ENCODE peak calls at places on chromosomes 1 and 21, in ten cellular contexts. W is testis, Z is stomach, O is tibial artery, N is sigmoid colon, B is body of pancreas, F is uterus, X is upper lobe of right lung, I is tibial nerve, M is thoracic aorta. J is an unnamed sample.

GRCh38 chr1:1421147-1421906 is at the start of gene ANKRD65:
- DNase-seq in W (no peak), O (no peak), N (no peak), I (no peak), X (peak), F (no peak), Z (no peak), B (peak), M (no peak), J (no peak)

GRCh38 chr1:160615660-160616059 is 31.2 kb downstream of the SLAMF1 start:
- DNase-seq in B (no peak), X (no peak), F (no peak), O (no peak), Z (no peak), M (no peak), W (no peak), I (no peak), N (no peak), J (no peak)

GRCh38 chr1:225875044-225875822 is 6.9 kb downstream of the TMEM63A start:
- DNase-seq in W (no peak), N (no peak), M (no peak), Z (peak), I (no peak), F (no peak), O (no peak), X (peak), B (peak), J (no peak)

GRCh38 chr1:84541679-84542078 is 32.6 kb downstream of the CTBS start:
- DNase-seq in N (no peak), X (no peak), I (no peak), O (no peak), Z (no peak), B (no peak), W (no peak), M (no peak), F (no peak), J (no peak)

GRCh38 chr1:29354511-29355098 is 118.3 kb downstream of the PTPRU start:
- DNase-seq in O (no peak), I (no peak), M (no peak), Z (no peak), N (no peak), B (no peak), W (no peak), X (peak), F (no peak), J (no peak)

GRCh38 chr1:232472485-232473041 is 157.4 kb downstream of the SIPA1L2 start:
- DNase-seq in Z (no peak), O (no peak), N (no peak), B (no peak), X (no peak), W (no peak), F (no peak), I (no peak), M (no peak), J (no peak)

GRCh38 chr1:56183151-56183550 is 396.2 kb downstream of the PLPP3 start:
- DNase-seq in I (no peak), Z (no peak), O (no peak), F (no peak), X (no peak), B (no peak), W (no peak), M (no peak), N (no peak), J (no peak)

GRCh38 chr1:218717611-218718010 is 372.5 kb downstream of the TGFB2 start:
- DNase-seq in Z (no peak), B (no peak), O (no peak), M (no peak), N (no peak), I (no peak), F (no peak), W (no peak), X (no peak), J (no peak)

GRCh38 chr21:35215870-35216269 is 166.8 kb upstream of the RUNX1 start:
- DNase-seq in W (no peak), F (no peak), N (no peak), Z (no peak), I (no peak), M (no peak), O (no peak), B (no peak), X (no peak), J (no peak)

GRCh38 chr1:186896211-186896610 is 67.5 kb downstream of the PLA2G4A start:
- DNase-seq in I (no peak), W (no peak), M (no peak), Z (no peak), O (no peak), X (no peak), B (no peak), F (no peak), N (no peak), J (no peak)

GRCh38 chr1:191804311-191804710 is 354.0 kb upstream of the RGS18 start:
- DNase-seq in N (no peak), M (no peak), F (no peak), X (no peak), B (no peak), Z (no peak), W (no peak), O (no peak), I (no peak), J (no peak)

GRCh38 chr1:45009296-45009865 is 1.7 kb downstream of the HECTD3 start:
- DNase-seq in M (no peak), Z (no peak), B (no peak), I (no peak), F (no peak), X (peak), N (no peak), W (no peak), O (no peak), J (no peak)

GRCh38 chr1:37473431-37474050 is 839 bp upstream of the ZC3H12A start:
- DNase-seq in I (no peak), N (no peak), B (peak), M (no peak), F (no peak), O (peak), W (no peak), X (no peak), Z (no peak), J (no peak)

GRCh38 chr1:53066941-53067738 is 5.1 kb downstream of the PODN start:
- DNase-seq in O (peak), N (peak), I (peak), Z (peak), F (peak), W (peak), M (no peak), X (no peak), B (peak), J (peak)

GRCh38 chr1:89351622-89352311 is 12.1 kb upstream of the GBP6 start:
- DNase-seq in Z (no peak), N (no peak), F (no peak), B (no peak), M (no peak), W (no peak), I (no peak), X (no peak), O (no peak), J (no peak)

GRCh38 chr1:223665592-223666312 is at the start of gene CAPN8:
- DNase-seq in O (no peak), W (no peak), I (no peak), B (peak), X (no peak), Z (peak), F (no peak), N (no peak), M (no peak), J (no peak)

GRCh38 chr1:183636783-183637182 is 1.2 kb upstream of the ARPC5 start:
- DNase-seq in F (no peak), W (no peak), N (no peak), M (no peak), I (no peak), B (no peak), Z (no peak), X (no peak), O (no peak), J (no peak)

GRCh38 chr1:220457982-220458381 is 70.0 kb upstream of the MARK1 start:
- DNase-seq in N (no peak), F (no peak), M (no peak), O (no peak), I (no peak), Z (no peak), W (no peak), X (no peak), B (no peak), J (no peak)

GRCh38 chr21:15057290-15057689 is 7.5 kb downstream of the NRIP1 start:
- DNase-seq in O (no peak), I (no peak), M (no peak), W (peak), N (no peak), Z (no peak), X (no peak), B (no peak), F (no peak), J (no peak)

GRCh38 chr1:173329747-173330146 is 122.6 kb upstream of the TNFSF4 start:
- DNase-seq in B (no peak), W (no peak), X (no peak), I (no peak), F (no peak), N (no peak), M (no peak), Z (no peak), O (no peak), J (no peak)

GRCh38 chr1:84350104-84350503 is 48.2 kb upstream of the DNASE2B start:
- DNase-seq in O (no peak), X (no peak), B (no peak), Z (no peak), F (no peak), W (no peak), I (no peak), N (no peak), M (no peak), J (no peak)

GRCh38 chr1:236072001-236072400 is 7.1 kb upstream of the NID1 start:
- DNase-seq in O (no peak), N (no peak), W (no peak), M (no peak), Z (no peak), X (no peak), I (no peak), B (no peak), F (no peak), J (no peak)

GRCh38 chr1:224377676-224378006 is 21.0 kb downstream of the CNIH4 start:
- DNase-seq in I (no peak), W (no peak), Z (no peak), B (no peak), F (no peak), X (no peak), O (no peak), M (no peak), N (no peak), J (no peak)

GRCh38 chr1:31822766-31823165 is 6.9 kb upstream of the SPOCD1 start:
- DNase-seq in F (no peak), N (no peak), X (no peak), M (no peak), I (no peak), O (no peak), B (no peak), Z (no peak), W (no peak), J (no peak)

GRCh38 chr1:6113116-6113515 is 67.0 kb downstream of the CHD5 start:
- DNase-seq in W (no peak), Z (no peak), F (no peak), I (no peak), B (no peak), M (no peak), O (no peak), X (peak), N (no peak), J (no peak)

GRCh38 chr21:31132574-31133242 is 94.4 kb upstream of the KRTAP19-8 start:
- DNase-seq in X (no peak), I (no peak), Z (no peak), O (no peak), W (no peak), M (no peak), B (no peak), N (no peak), F (no peak), J (no peak)

GRCh38 chr1:46205794-46206193 is 2.7 kb downstream of the LURAP1 start:
- DNase-seq in M (no peak), W (no peak), N (no peak), O (no peak), F (no peak), Z (no peak), B (no peak), X (no peak), I (no peak), J (no peak)

GRCh38 chr1:167223144-167224103 is 2.7 kb downstream of the POU2F1 start:
- DNase-seq in O (no peak), M (no peak), X (no peak), I (no peak), N (no peak), Z (no peak), B (no peak), F (peak), W (no peak), J (no peak)

GRCh38 chr1:176854134-176854533 is 310.4 kb downstream of the ASTN1 start:
- DNase-seq in I (no peak), N (no peak), X (no peak), O (no peak), F (no peak), Z (no peak), M (no peak), B (no peak), W (no peak), J (no peak)

GRCh38 chr1:39987869-39988268 is 32.9 kb downstream of the MFSD2A start:
- DNase-seq in N (no peak), W (no peak), B (no peak), F (no peak), M (no peak), Z (no peak), O (no peak), I (no peak), X (peak), J (no peak)

GRCh38 chr21:33664135-33664534 is 21.8 kb downstream of the ITSN1 start:
- DNase-seq in O (no peak), N (no peak), X (no peak), M (no peak), I (no peak), Z (no peak), W (no peak), F (no peak), B (no peak), J (no peak)

GRCh38 chr1:41215623-41216022 is 26.5 kb downstream of the SCMH1 start:
- DNase-seq in W (no peak), N (no peak), B (no peak), M (no peak), Z (no peak), F (no peak), O (no peak), I (no peak), X (no peak), J (no peak)

GRCh38 chr1:17043676-17044075 is 10.2 kb downstream of the SDHB start:
- DNase-seq in Z (no peak), N (no peak), I (no peak), X (no peak), W (no peak), M (no peak), F (no peak), O (no peak), B (no peak), J (no peak)

GRCh38 chr1:204092632-204093420 is 19.9 kb downstream of the SOX13 start:
- DNase-seq in X (no peak), O (no peak), F (no peak), B (peak), N (no peak), W (no peak), Z (no peak), M (no peak), I (no peak), J (no peak)
- TF ChIP-seq CTCF in X (no peak), O (no peak), F (no peak), B (no peak), N (no peak), W (no peak), Z (no peak), M (no peak), I (no peak), J (no peak)

GRCh38 chr1:228009116-228009827 is 2.5 kb downstream of the WNT3A start:
- DNase-seq in O (no peak), F (peak), B (no peak), N (peak), W (no peak), X (peak), Z (peak), I (no peak), M (no peak), J (peak)

GRCh38 chr1:228010921-228011320 is 4.1 kb downstream of the WNT3A start:
- DNase-seq in W (no peak), Z (peak), I (no peak), B (no peak), N (peak), F (peak), M (no peak), O (no peak), X (peak), J (peak)

GRCh38 chr1:228011721-228012311 is 5.0 kb downstream of the WNT3A start:
- DNase-seq in W (peak), X (peak), I (no peak), N (peak), Z (peak), O (no peak), M (no peak), F (peak), B (no peak), J (peak)

GRCh38 chr1:228008391-228009115 is 1.8 kb downstream of the WNT3A start:
- DNase-seq in N (peak), I (no peak), Z (peak), M (no peak), F (peak), W (no peak), B (no peak), X (peak), O (no peak), J (peak)

GRCh38 chr1:228009828-228010775 is 3.3 kb downstream of the WNT3A start:
- DNase-seq in I (no peak), N (peak), W (no peak), B (no peak), O (no peak), Z (peak), M (no peak), X (peak), F (peak), J (peak)
- H3K4me3 ChIP-seq in I (no peak), N (no peak), W (no peak), B (no peak), O (no peak), Z (no peak), M (no peak), X (no peak), F (no peak), J (no peak)

GRCh38 chr1:55007626-55008025 is 8.9 kb downstream of the BSND start:
- DNase-seq in N (no peak), X (no peak), I (no peak), Z (no peak), B (no peak), M (no peak), O (no peak), F (no peak), W (no peak), J (no peak)
- H3K27ac ChIP-seq in N (no peak), X (no peak), I (no peak), Z (no peak), B (no peak), M (no peak), O (no peak), F (no peak), W (no peak), J (no peak)

GRCh38 chr1:108121361-108122143 is 78.6 kb downstream of the SLC25A24 start:
- DNase-seq in I (no peak), B (peak), N (no peak), Z (no peak), X (no peak), O (no peak), F (no peak), W (peak), M (no peak), J (no peak)
- TF ChIP-seq CTCF in I (no peak), B (no peak), N (no peak), Z (no peak), X (no peak), O (no peak), F (no peak), W (no peak), M (no peak), J (no peak)

DNA sequence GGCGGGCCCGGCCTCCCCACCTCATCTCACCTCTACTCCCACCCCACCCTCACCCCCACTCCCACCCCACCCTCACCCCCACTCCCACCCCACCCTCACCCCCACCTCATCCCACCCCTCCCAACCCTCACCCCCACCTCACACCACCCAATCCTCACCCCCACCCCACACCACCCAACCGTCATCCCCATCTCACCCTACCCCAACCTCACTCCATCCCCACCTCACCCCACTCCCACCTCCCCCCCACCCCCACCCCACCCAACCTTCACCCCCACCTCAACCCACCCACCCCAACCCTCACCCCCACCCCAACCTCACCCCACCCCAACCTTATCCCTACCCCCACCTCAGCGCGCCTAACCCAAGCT is 13.4 kb downstream of the A3GALT2 start:
- DNase-seq in Z (no peak), O (no peak), M (no peak), I (no peak), F (no peak), W (no peak), X (no peak), N (no peak), B (no peak), J (no peak)
- H3K4me3 ChIP-seq in Z (peak), O (no peak), M (no peak), I (no peak), F (no peak), W (peak), X (no peak), N (peak), B (no peak), J (peak)

DNA sequence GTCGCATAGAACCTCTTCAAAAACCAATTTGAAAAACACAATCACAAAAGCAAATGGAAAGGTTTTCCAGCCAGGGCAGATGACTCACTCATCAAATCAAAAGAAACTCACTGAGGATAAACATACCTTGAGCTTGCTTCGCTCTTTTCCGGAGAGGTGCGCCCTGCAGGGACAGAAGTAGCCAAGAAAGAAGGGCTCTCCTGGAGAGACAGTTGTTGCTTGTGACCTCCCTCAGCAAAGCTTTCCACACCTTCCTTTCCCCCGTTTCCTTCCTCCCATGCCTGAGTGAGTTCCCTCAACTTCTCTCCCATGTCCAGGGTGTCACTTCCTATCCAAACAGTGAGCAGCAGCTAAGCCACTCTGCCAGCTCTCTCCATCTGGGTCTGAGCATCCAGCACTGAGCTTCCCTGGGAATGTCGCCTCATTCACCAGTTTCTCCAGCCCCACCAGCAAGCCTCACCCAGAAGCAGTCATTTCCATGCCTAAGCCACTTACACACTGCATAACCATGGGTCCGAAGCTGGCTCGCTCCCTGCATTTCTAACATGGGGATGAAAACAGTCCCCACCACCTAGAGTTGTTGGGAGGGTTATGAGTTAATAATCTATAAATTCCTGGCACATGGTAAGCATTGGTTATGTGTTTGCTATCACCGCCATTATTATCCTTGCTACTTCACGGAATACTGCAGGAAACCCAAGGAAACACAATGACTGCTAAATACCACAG is 75.0 kb downstream of the PTPN14 start:
- DNase-seq in W (no peak), B (no peak), X (no peak), I (no peak), F (no peak), Z (peak), O (no peak), M (no peak), N (no peak), J (no peak)
- H3K27ac ChIP-seq in W (peak), B (no peak), X (peak), I (peak), F (no peak), Z (peak), O (no peak), M (no peak), N (no peak), J (no peak)